ENCODE peak calls at places on chromosomes 7 and 10, in seven cellular contexts. One of them, this sample, is unnamed.

GRCh38 chr7:28922618-28923331 is 35.4 kb downstream of the TRIL start:
- DNase-seq in stomach: peak
- DNase-seq in GM12878: no peak
- DNase-seq in Panc1: no peak
- DNase-seq in prostate gland: peak
- DNase-seq in breast epithelium: peak
- DNase-seq in HCT116: peak
- DNase-seq in this sample: peak

GRCh38 chr7:101951757-101952156 is 134.3 kb downstream of the CUX1 start:
- DNase-seq in stomach: no peak
- DNase-seq in breast epithelium: no peak
- DNase-seq in prostate gland: no peak
- DNase-seq in HCT116: no peak
- DNase-seq in Panc1: no peak
- DNase-seq in GM12878: no peak
- DNase-seq in this sample: no peak

GRCh38 chr7:107564553-107565298 is 955 bp downstream of the DUS4L start:
- DNase-seq in GM12878: no peak
- DNase-seq in prostate gland: no peak
- DNase-seq in HCT116: peak
- DNase-seq in stomach: no peak
- DNase-seq in Panc1: peak
- DNase-seq in breast epithelium: no peak
- DNase-seq in this sample: no peak

GRCh38 chr10:104170610-104171269 is 48.8 kb downstream of the SFR1 start:
- DNase-seq in prostate gland: no peak
- DNase-seq in GM12878: no peak
- DNase-seq in stomach: no peak
- DNase-seq in HCT116: no peak
- DNase-seq in breast epithelium: no peak
- DNase-seq in Panc1: no peak
- DNase-seq in this sample: no peak

GRCh38 chr10:27743736-27744477 is 1.7 kb downstream of the MKX start:
- DNase-seq in HCT116: no peak
- DNase-seq in prostate gland: no peak
- DNase-seq in breast epithelium: no peak
- DNase-seq in Panc1: no peak
- DNase-seq in stomach: no peak
- DNase-seq in GM12878: no peak
- DNase-seq in this sample: peak

GRCh38 chr10:43671659-43672555 is 23.2 kb upstream of the ZNF32 start:
- DNase-seq in breast epithelium: peak
- DNase-seq in GM12878: no peak
- DNase-seq in stomach: peak
- DNase-seq in Panc1: peak
- DNase-seq in HCT116: peak
- DNase-seq in prostate gland: peak
- DNase-seq in this sample: peak

GRCh38 chr7:126790763-126791162 is 462.0 kb downstream of the GRM8 start:
- DNase-seq in prostate gland: no peak
- DNase-seq in HCT116: no peak
- DNase-seq in GM12878: no peak
- DNase-seq in Panc1: no peak
- DNase-seq in breast epithelium: no peak
- DNase-seq in stomach: no peak
- DNase-seq in this sample: no peak

GRCh38 chr7:13042605-13043236 is 355.3 kb downstream of the ARL4A start:
- DNase-seq in GM12878: no peak
- DNase-seq in Panc1: peak
- DNase-seq in stomach: no peak
- DNase-seq in HCT116: peak
- DNase-seq in breast epithelium: no peak
- DNase-seq in prostate gland: no peak
- DNase-seq in this sample: no peak

GRCh38 chr7:136958016-136958415 is 89.6 kb downstream of the CHRM2 start:
- DNase-seq in prostate gland: no peak
- DNase-seq in GM12878: no peak
- DNase-seq in Panc1: no peak
- DNase-seq in stomach: no peak
- DNase-seq in HCT116: no peak
- DNase-seq in breast epithelium: no peak
- DNase-seq in this sample: no peak

GRCh38 chr7:151088856-151089699 is 2.8 kb downstream of the AGAP3 start:
- DNase-seq in stomach: peak
- DNase-seq in Panc1: no peak
- DNase-seq in HCT116: no peak
- DNase-seq in prostate gland: peak
- DNase-seq in GM12878: no peak
- DNase-seq in breast epithelium: peak
- DNase-seq in this sample: peak
- TF ChIP-seq POLR2AphosphoS5 in stomach: peak
- TF ChIP-seq POLR2AphosphoS5 in Panc1: no peak
- TF ChIP-seq POLR2AphosphoS5 in HCT116: no peak
- TF ChIP-seq POLR2AphosphoS5 in prostate gland: peak
- TF ChIP-seq POLR2AphosphoS5 in GM12878: no peak
- TF ChIP-seq POLR2AphosphoS5 in breast epithelium: peak
- TF ChIP-seq POLR2AphosphoS5 in this sample: no peak

GRCh38 chr10:101346177-101346576 is 7.8 kb upstream of the BTRC start:
- DNase-seq in HCT116: no peak
- DNase-seq in breast epithelium: no peak
- DNase-seq in GM12878: no peak
- DNase-seq in Panc1: no peak
- DNase-seq in stomach: no peak
- DNase-seq in prostate gland: no peak
- DNase-seq in this sample: no peak
- H3K4me3 ChIP-seq in HCT116: no peak
- H3K4me3 ChIP-seq in breast epithelium: no peak
- H3K4me3 ChIP-seq in GM12878: no peak
- H3K4me3 ChIP-seq in Panc1: no peak
- H3K4me3 ChIP-seq in stomach: no peak
- H3K4me3 ChIP-seq in prostate gland: no peak
- H3K4me3 ChIP-seq in this sample: no peak

GRCh38 chr10:97632949-97633884 is at the start of gene MORN4:
- DNase-seq in GM12878: peak
- DNase-seq in Panc1: peak
- DNase-seq in prostate gland: peak
- DNase-seq in breast epithelium: peak
- DNase-seq in HCT116: peak
- DNase-seq in stomach: peak
- DNase-seq in this sample: peak
- TF ChIP-seq POLR2AphosphoS5 in GM12878: no peak
- TF ChIP-seq POLR2AphosphoS5 in Panc1: no peak
- TF ChIP-seq POLR2AphosphoS5 in prostate gland: peak
- TF ChIP-seq POLR2AphosphoS5 in breast epithelium: peak
- TF ChIP-seq POLR2AphosphoS5 in HCT116: peak
- TF ChIP-seq POLR2AphosphoS5 in stomach: peak
- TF ChIP-seq POLR2AphosphoS5 in this sample: no peak

GRCh38 chr7:135200824-135201331 is 10.4 kb downstream of the WDR91 start:
- DNase-seq in HCT116: no peak
- DNase-seq in GM12878: no peak
- DNase-seq in stomach: no peak
- DNase-seq in breast epithelium: no peak
- DNase-seq in Panc1: no peak
- DNase-seq in prostate gland: no peak
- DNase-seq in this sample: no peak
- H3K4me3 ChIP-seq in HCT116: no peak
- H3K4me3 ChIP-seq in GM12878: no peak
- H3K4me3 ChIP-seq in stomach: no peak
- H3K4me3 ChIP-seq in breast epithelium: no peak
- H3K4me3 ChIP-seq in Panc1: no peak
- H3K4me3 ChIP-seq in prostate gland: no peak
- H3K4me3 ChIP-seq in this sample: no peak

This sample was measured in transverse colon.